ENCODE peak calls at places on chromosomes 7 and 10, in five cellular contexts. J is adrenal gland, T is cardiac muscle cell, V is choroid plexus epithelial cell, S is AG10803. L is an unnamed sample.

GRCh38 chr10:28939352-28940157 is 262.2 kb downstream of the BAMBI start:
- DNase-seq in V (peak), J (peak), S (peak), T (peak), L (no peak)

GRCh38 chr7:76296743-76297740 is 5.4 kb upstream of the HSPB1 start:
- DNase-seq in T (peak), S (peak), J (no peak), V (peak), L (no peak)

GRCh38 chr10:128474571-128474970 is 348.3 kb upstream of the MKI67 start:
- DNase-seq in V (no peak), T (no peak), S (no peak), J (no peak), L (no peak)

GRCh38 chr10:48439581-48440041 is 133.1 kb downstream of the MAPK8 start:
- DNase-seq in S (peak), J (no peak), V (peak), T (peak), L (no peak)

GRCh38 chr7:152851326-152851725 is 91.8 kb downstream of the ACTR3B start:
- DNase-seq in V (no peak), J (no peak), T (no peak), S (no peak), L (no peak)

GRCh38 chr10:93103953-93104352 is 30.3 kb downstream of the CYP26A1 start:
- DNase-seq in J (no peak), S (no peak), T (no peak), V (no peak), L (no peak)

GRCh38 chr10:49552277-49552676 is 13.4 kb upstream of the ERCC6 start:
- DNase-seq in S (peak), J (no peak), T (peak), V (peak), L (no peak)

GRCh38 chr7:50647286-50647980 is 82.2 kb upstream of the DDC start:
- DNase-seq in T (no peak), J (no peak), S (no peak), V (no peak), L (no peak)

GRCh38 chr7:13414661-13415105 is 574.8 kb downstream of the ETV1 start:
- DNase-seq in J (no peak), V (peak), S (no peak), T (no peak), L (no peak)

GRCh38 chr7:34207810-34208209 is 302.5 kb downstream of the BMPER start:
- DNase-seq in T (peak), J (no peak), S (peak), V (peak), L (no peak)

GRCh38 chr7:92135490-92135889 is 1.2 kb upstream of the CYP51A1 start:
- DNase-seq in T (peak), S (no peak), J (no peak), V (no peak), L (no peak)

GRCh38 chr7:21469894-21470293 is 42.0 kb downstream of the SP4 start:
- DNase-seq in J (no peak), S (no peak), V (peak), T (no peak), L (no peak)

GRCh38 chr10:53846809-53847208 is 954.2 kb downstream of the PCDH15 start:
- DNase-seq in V (peak), J (no peak), T (no peak), S (no peak), L (no peak)

GRCh38 chr10:63434866-63435854 is 30.6 kb downstream of the JMJD1C start:
- DNase-seq in T (no peak), S (no peak), V (no peak), J (no peak), L (no peak)

GRCh38 chr7:30238721-30239441 is 45.5 kb upstream of the ZNRF2 start:
- DNase-seq in T (peak), J (peak), V (peak), S (peak), L (no peak)

GRCh38 chr7:136275794-136276193 is 298.6 kb upstream of the MTPN start:
- DNase-seq in S (peak), V (no peak), T (no peak), J (no peak), L (no peak)

GRCh38 chr7:2613926-2614613 is 17.7 kb upstream of the TTYH3 start:
- DNase-seq in T (peak), S (peak), V (peak), J (peak), L (no peak)

GRCh38 chr7:35257251-35258124 is 3.6 kb upstream of the TBX20 start:
- DNase-seq in S (no peak), T (peak), V (no peak), J (no peak), L (no peak)
- H3K4me3 ChIP-seq in S (no peak), T (peak), V (no peak), J (no peak), L (no peak)

GRCh38 chr7:26860361-26860760 is 4.0 kb downstream of the SKAP2 start:
- DNase-seq in V (no peak), S (no peak), J (no peak), T (no peak), L (no peak)
- TF ChIP-seq CTCF in V (no peak), S (no peak), J (no peak), T (no peak), L (no peak)

GRCh38 chr10:62249974-62250373 is 18.7 kb downstream of the RTKN2 start:
- DNase-seq in J (no peak), S (no peak), T (no peak), V (no peak), L (no peak)
- H3K4me3 ChIP-seq in J (no peak), S (no peak), T (no peak), V (no peak), L (no peak)

GRCh38 chr10:77716943-77717735 is 79.5 kb upstream of the KCNMA1 start:
- DNase-seq in T (peak), J (no peak), V (peak), S (peak), L (no peak)

GRCh38 chr10:77715536-77715935 is 77.9 kb upstream of the KCNMA1 start:
- DNase-seq in T (no peak), J (no peak), S (no peak), V (no peak), L (no peak)

GRCh38 chr10:77713506-77714280 is 76.1 kb upstream of the KCNMA1 start:
- DNase-seq in S (peak), V (no peak), T (no peak), J (no peak), L (no peak)

GRCh38 chr10:77712207-77712606 is 74.6 kb upstream of the KCNMA1 start:
- DNase-seq in J (no peak), T (no peak), V (no peak), S (no peak), L (no peak)

DNA sequence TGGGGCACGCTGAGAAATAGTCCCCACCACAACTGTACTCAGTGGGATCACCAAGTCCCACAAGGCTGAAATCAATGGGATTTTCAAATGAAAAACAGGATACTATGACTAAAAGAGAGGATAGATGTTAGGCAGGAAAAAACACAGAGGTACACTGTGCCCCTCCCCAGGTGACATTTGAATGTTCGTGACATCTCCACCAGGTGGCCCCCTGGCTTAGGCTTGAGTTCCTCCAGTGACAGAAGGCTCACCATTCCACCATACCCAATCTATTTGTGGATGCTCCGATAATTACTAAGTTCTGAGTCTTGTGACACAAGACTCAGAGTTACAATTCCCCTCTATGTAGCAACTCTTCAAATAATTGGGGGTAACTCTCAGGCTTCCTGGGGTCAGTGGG is 77.5 kb upstream of the KCNMA1 start:
- DNase-seq in V (no peak), S (no peak), T (no peak), J (no peak), L (no peak)
- TF ChIP-seq CTCF in V (no peak), S (no peak), T (no peak), J (no peak), L (no peak)

GRCh38 chr7:45089314-45089891 is 634 bp upstream of the NACAD start:
- DNase-seq in V (peak), J (no peak), T (peak), S (peak), L (peak)
- H3K4me3 ChIP-seq in V (peak), J (no peak), T (peak), S (peak), L (peak)

GRCh38 chr7:77995717-77996116 is 197.1 kb downstream of the PHTF2 start:
- DNase-seq in V (peak), T (no peak), J (no peak), S (no peak), L (no peak)
- TF ChIP-seq CTCF in V (peak), T (no peak), J (no peak), S (peak), L (no peak)

GRCh38 chr7:128167791-128168666 is 73.0 kb upstream of the LEP start:
- DNase-seq in J (no peak), S (no peak), V (no peak), T (no peak), L (no peak)
- H3K4me3 ChIP-seq in J (no peak), S (no peak), V (no peak), T (peak), L (peak)

DNA sequence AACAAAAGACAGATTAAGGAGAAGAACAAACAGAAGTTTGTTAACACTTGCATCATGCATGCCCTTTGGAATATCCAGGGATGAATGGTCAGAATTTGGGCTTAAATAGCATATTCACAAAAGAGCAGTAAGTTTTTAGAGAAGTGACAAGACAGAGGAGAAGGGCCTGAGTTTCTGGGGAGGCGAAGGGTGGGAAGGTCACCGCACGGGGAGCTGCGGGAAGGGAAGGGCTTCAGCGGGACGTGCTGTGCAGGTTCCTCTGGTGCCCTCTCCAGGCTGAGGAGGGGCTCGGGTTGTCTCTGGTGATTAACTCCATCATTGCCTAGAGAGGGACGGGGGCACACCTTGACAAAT is 10.4 kb upstream of the ZNF22 start:
- DNase-seq in J (no peak), S (no peak), V (no peak), T (no peak), L (no peak)
- TF ChIP-seq CTCF in J (no peak), S (no peak), V (peak), T (peak), L (no peak)

DNA sequence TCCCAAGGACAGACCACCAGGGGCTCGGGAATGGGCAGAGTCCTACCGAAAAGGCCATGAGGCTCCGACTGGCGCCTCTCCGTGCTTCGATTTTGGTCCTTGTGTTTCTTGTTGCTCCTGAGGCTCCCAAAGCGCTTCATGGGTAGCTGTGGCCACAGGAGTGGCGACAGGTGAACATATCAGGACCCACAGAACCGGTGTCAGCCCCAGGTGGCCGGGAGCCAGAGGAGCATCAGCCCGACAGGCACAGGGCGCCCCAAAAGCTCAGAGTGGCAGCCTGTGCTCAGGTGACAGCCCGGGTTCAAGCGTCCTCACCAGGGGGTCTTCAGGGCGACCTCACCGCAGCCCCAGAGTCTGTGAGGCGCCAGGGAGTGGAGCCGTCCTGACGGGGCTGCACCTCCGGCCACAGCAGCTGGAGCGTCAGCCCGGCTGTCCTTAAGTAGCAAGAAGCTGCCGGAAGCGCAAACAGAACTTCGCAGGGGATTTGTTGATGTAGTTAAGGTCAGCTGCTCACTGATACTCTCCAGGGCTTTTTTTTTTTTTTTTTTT is 141.0 kb downstream of the PRKAG2 start:
- DNase-seq in T (no peak), V (no peak), S (no peak), J (peak), L (no peak)
- H3K4me3 ChIP-seq in T (peak), V (peak), S (peak), J (no peak), L (peak)